ENCODE peak calls at places on chromosome 14, in nine cellular contexts. J is foreskin fibroblast; M is lower leg skin; I is epithelial cell of esophagus; G is foreskin keratinocyte; L is omental fat pad; F is CD8-positive, alpha-beta T cell; P is endothelial cell; B is GM13976. Z is an unnamed sample.

GRCh38 chr14:94936411-94936892 is 166.5 kb upstream of the GSC start:
- DNase-seq in J (peak; percentile 45), M (peak; percentile 32), I (no peak), G (no peak), L (peak; percentile 63), F (no peak), P (no peak), B (no peak), Z (no peak)

GRCh38 chr14:53929871-53930685 is 26.5 kb downstream of the BMP4 start:
- DNase-seq in J (peak; percentile 18), M (no peak), I (peak; percentile 48), G (no peak), L (no peak), F (no peak), P (peak; percentile 21), B (peak; percentile 40), Z (peak; percentile 34)

GRCh38 chr14:91140672-91141071 is 26.8 kb downstream of the DGLUCY start:
- DNase-seq in J (peak; percentile 28), M (no peak), I (peak; percentile 79), G (no peak), L (no peak), F (no peak), P (peak; percentile 32), B (no peak), Z (no peak)

GRCh38 chr14:62015248-62015647 is 253.0 kb downstream of the SNAPC1 start:
- DNase-seq in J (peak; percentile 42), M (no peak), I (no peak), G (no peak), L (no peak), F (no peak), P (no peak), B (no peak), Z (no peak)

GRCh38 chr14:24903337-24903736 is 146.6 kb downstream of the STXBP6 start:
- DNase-seq in J (peak; percentile 71), M (no peak), I (no peak), G (peak; percentile 11), L (no peak), F (no peak), P (no peak), B (no peak), Z (no peak)

GRCh38 chr14:24092110-24092959 is 1.8 kb upstream of the PCK2 start:
- DNase-seq in J (peak; percentile 21), M (no peak), I (no peak), G (no peak), L (no peak), F (no peak), P (no peak), B (no peak), Z (no peak)

GRCh38 chr14:101328412-101329149 is 232.7 kb upstream of the DIO3 start:
- DNase-seq in J (no peak), M (no peak), I (no peak), G (no peak), L (no peak), F (no peak), P (no peak), B (no peak), Z (no peak)

GRCh38 chr14:58789106-58789505 is 151.3 kb downstream of the DACT1 start:
- DNase-seq in J (no peak), M (no peak), I (no peak), G (no peak), L (no peak), F (no peak), P (no peak), B (no peak), Z (no peak)

GRCh38 chr14:102464846-102465341 is 44.7 kb downstream of the ANKRD9 start:
- DNase-seq in J (no peak), M (no peak), I (no peak), G (no peak), L (no peak), F (no peak), P (no peak), B (no peak), Z (no peak)

GRCh38 chr14:56206576-56206975 is 88.4 kb downstream of the PELI2 start:
- DNase-seq in J (no peak), M (no peak), I (no peak), G (no peak), L (no peak), F (no peak), P (no peak), B (no peak), Z (no peak)

GRCh38 chr14:91891721-91892220 is 24.4 kb upstream of the TC2N start:
- DNase-seq in J (peak; percentile 56), M (no peak), I (no peak), G (no peak), L (no peak), F (no peak), P (no peak), B (no peak), Z (no peak)

GRCh38 chr14:100533647-100534485 is 53.4 kb downstream of the BEGAIN start:
- DNase-seq in J (peak; percentile 53), M (peak; percentile 13), I (no peak), G (no peak), L (peak; percentile 19), F (no peak), P (no peak), B (no peak), Z (peak; percentile 13)

GRCh38 chr14:89409961-89410360 is 7.1 kb downstream of the FOXN3 start:
- DNase-seq in J (no peak), M (no peak), I (peak; percentile 30), G (no peak), L (no peak), F (no peak), P (no peak), B (no peak), Z (no peak)

GRCh38 chr14:72291908-72292688 is 359.9 kb downstream of the RGS6 start:
- DNase-seq in J (peak; percentile 67), M (peak; percentile 17), I (peak; percentile 49), G (peak; percentile 1), L (no peak), F (no peak), P (peak; percentile 55), B (peak; percentile 59), Z (peak; percentile 62)

GRCh38 chr14:28161040-28161439 is 605.5 kb upstream of the FOXG1 start:
- DNase-seq in J (no peak), M (no peak), I (peak; percentile 11), G (no peak), L (no peak), F (no peak), P (no peak), B (no peak), Z (no peak)

GRCh38 chr14:75554482-75554881 is 23.9 kb upstream of the FLVCR2 start:
- DNase-seq in J (peak; percentile 66), M (no peak), I (peak; percentile 91), G (peak; percentile 87), L (no peak), F (no peak), P (no peak), B (no peak), Z (no peak)

GRCh38 chr14:103739793-103740501 is 24.3 kb downstream of the ZFYVE21 start:
- DNase-seq in J (no peak), M (no peak), I (no peak), G (no peak), L (no peak), F (no peak), P (no peak), B (no peak), Z (no peak)

GRCh38 chr14:96590190-96590860 is 88.1 kb downstream of the PAPOLA start:
- DNase-seq in J (no peak), M (no peak), I (no peak), G (no peak), L (no peak), F (no peak), P (no peak), B (no peak), Z (no peak)

GRCh38 chr14:52086755-52087154 is 17.9 kb upstream of the NID2 start:
- DNase-seq in J (no peak), M (no peak), I (no peak), G (no peak), L (no peak), F (no peak), P (no peak), B (no peak), Z (no peak)

GRCh38 chr14:57609313-57609712 is 115.7 kb upstream of the CCDC198 start:
- DNase-seq in J (no peak), M (no peak), I (no peak), G (no peak), L (no peak), F (no peak), P (no peak), B (no peak), Z (no peak)
- TF ChIP-seq CTCF in J (no peak), M (no peak), I (no peak), G (no peak), L (no peak), F (no peak), P (no peak), B (no peak), Z (no peak)

GRCh38 chr14:70036665-70037064 is 152.1 kb downstream of the SLC8A3 start:
- DNase-seq in J (peak; percentile 12), M (no peak), I (peak; percentile 25), G (no peak), L (no peak), F (no peak), P (peak; percentile 24), B (no peak), Z (no peak)
- TF ChIP-seq CTCF in J (no peak), M (no peak), I (no peak), G (peak; percentile 52), L (no peak), F (no peak), P (no peak), B (no peak), Z (no peak)

GRCh38 chr14:79018846-79019245 is 848.7 kb downstream of the NRXN3 start:
- DNase-seq in J (peak; percentile 58), M (no peak), I (peak; percentile 51), G (peak; percentile 60), L (no peak), F (no peak), P (no peak), B (no peak), Z (no peak)
- TF ChIP-seq CTCF in J (no peak), M (no peak), I (no peak), G (no peak), L (no peak), F (no peak), P (no peak), B (no peak), Z (no peak)

GRCh38 chr14:60328588-60328987 is 79.6 kb downstream of the PPM1A start:
- DNase-seq in J (no peak), M (no peak), I (no peak), G (no peak), L (no peak), F (no peak), P (no peak), B (no peak), Z (no peak)
- TF ChIP-seq CTCF in J (no peak), M (no peak), I (no peak), G (no peak), L (no peak), F (no peak), P (peak; percentile 33), B (no peak), Z (peak; percentile 22)